ENCODE peak calls at places on chromosome 18, in five cellular contexts. X is Ammon's horn, G is WERI-Rb-1, A is sigmoid colon, J is GM06990. K is an unnamed sample.

GRCh38 chr18:79872423-79872822 is 74.7 kb downstream of the KCNG2 start:
- DNase-seq in X (no peak), G (no peak), A (no peak), J (no peak), K (no peak)

GRCh38 chr18:46042571-46043123 is 29.4 kb downstream of the PSTPIP2 start:
- DNase-seq in X (no peak), G (no peak), A (no peak), J (no peak), K (no peak)

GRCh38 chr18:43606800-43607199 is 329.5 kb upstream of the SYT4 start:
- DNase-seq in X (no peak), G (no peak), A (no peak), J (no peak), K (no peak)

GRCh38 chr18:61898576-61899205 is 5.9 kb upstream of the RNF152 start:
- DNase-seq in X (no peak), G (peak), A (no peak), J (no peak), K (peak)

GRCh38 chr18:63585988-63586387 is 1.2 kb upstream of the SERPINB13 start:
- DNase-seq in X (no peak), G (no peak), A (no peak), J (no peak), K (no peak)

GRCh38 chr18:80168982-80169381 is 59.9 kb downstream of the ADNP2 start:
- DNase-seq in X (no peak), G (no peak), A (no peak), J (no peak), K (no peak)

GRCh38 chr18:25019086-25019860 is 332.7 kb downstream of the ZNF521 start:
- DNase-seq in X (peak), G (no peak), A (no peak), J (no peak), K (no peak)

GRCh38 chr18:3397031-3397750 is 52.8 kb upstream of the TGIF1 start:
- DNase-seq in X (peak), G (no peak), A (no peak), J (no peak), K (no peak)

GRCh38 chr18:58937913-58938312 is 73.2 kb downstream of the ZNF532 start:
- DNase-seq in X (no peak), G (no peak), A (no peak), J (no peak), K (no peak)

GRCh38 chr18:36576339-36576738 is 252.5 kb downstream of the TPGS2 start:
- DNase-seq in X (no peak), G (no peak), A (no peak), J (no peak), K (no peak)

GRCh38 chr18:47710451-47710850 is 220.0 kb downstream of the SMAD2 start:
- DNase-seq in X (no peak), G (no peak), A (no peak), J (no peak), K (no peak)

GRCh38 chr18:457120-457519 is 43.4 kb downstream of the COLEC12 start:
- DNase-seq in X (no peak), G (peak), A (peak), J (no peak), K (peak)

GRCh38 chr18:3873698-3874495 is 423.9 kb downstream of the TGIF1 start:
- DNase-seq in X (peak), G (no peak), A (no peak), J (no peak), K (no peak)

GRCh38 chr18:33839452-33840225 is 261.6 kb downstream of the ASXL3 start:
- DNase-seq in X (peak), G (peak), A (no peak), J (peak), K (no peak)

GRCh38 chr18:4453712-4454547 is 1.2 kb downstream of the DLGAP1 start:
- DNase-seq in X (no peak), G (no peak), A (no peak), J (peak), K (no peak)

GRCh38 chr18:59051470-59052165 is 88.1 kb upstream of the SEC11C start:
- DNase-seq in X (no peak), G (no peak), A (no peak), J (no peak), K (no peak)

GRCh38 chr18:76376668-76377358 is 118.2 kb downstream of the ZNF516 start:
- DNase-seq in X (no peak), G (no peak), A (peak), J (no peak), K (no peak)

GRCh38 chr18:56889621-56890020 is 238.5 kb downstream of the WDR7 start:
- DNase-seq in X (no peak), G (no peak), A (no peak), J (no peak), K (no peak)

GRCh38 chr18:22796069-22796468 is 137.1 kb upstream of the RBBP8 start:
- DNase-seq in X (no peak), G (no peak), A (no peak), J (no peak), K (no peak)

GRCh38 chr18:58262581-58262980 is 218.6 kb downstream of the NEDD4L start:
- DNase-seq in X (no peak), G (no peak), A (no peak), J (no peak), K (no peak)

GRCh38 chr18:44197837-44198236 is 482.9 kb upstream of the SETBP1 start:
- DNase-seq in X (no peak), G (no peak), A (no peak), J (no peak), K (no peak)

GRCh38 chr18:53909668-53910067 is 314.8 kb downstream of the MBD2 start:
- DNase-seq in X (no peak), G (peak), A (no peak), J (no peak), K (peak)

GRCh38 chr18:62450546-62451395 is 72.1 kb upstream of the ZCCHC2 start:
- DNase-seq in X (peak), G (peak), A (peak), J (no peak), K (no peak)

GRCh38 chr18:25253136-25253535 is 98.8 kb downstream of the ZNF521 start:
- DNase-seq in X (no peak), G (no peak), A (no peak), J (no peak), K (no peak)

GRCh38 chr18:7467708-7468466 is 99.2 kb upstream of the PTPRM start:
- DNase-seq in X (no peak), G (no peak), A (no peak), J (no peak), K (no peak)

GRCh38 chr18:41461058-41461560 is 493.9 kb upstream of the PIK3C3 start:
- DNase-seq in X (no peak), G (no peak), A (no peak), J (no peak), K (no peak)

GRCh38 chr18:25099838-25100393 is 252.1 kb downstream of the ZNF521 start:
- DNase-seq in X (no peak), G (peak), A (no peak), J (no peak), K (no peak)